ENCODE peak calls at places on chromosomes 2 and 18, in ten cellular contexts. One of them, this sample, is unnamed.
A peak's percentile ranks its signal among the peaks of the same experiment; 100 is the strongest.

GRCh38 chr2:63425606-63426005 is 162.7 kb downstream of the WDPCP start:
- DNase-seq in body of pancreas: no peak
- DNase-seq in A549: no peak
- DNase-seq in IMR-90: peak; percentile 26
- DNase-seq in endothelial cell of umbilical vein: no peak
- DNase-seq in ovary: no peak
- DNase-seq in transverse colon: no peak
- DNase-seq in gastrocnemius medialis: no peak
- DNase-seq in uterus: no peak
- DNase-seq in testis: no peak
- DNase-seq in this sample: no peak

GRCh38 chr2:197668296-197668695 is 7.1 kb downstream of the RFTN2 start:
- DNase-seq in body of pancreas: no peak
- DNase-seq in A549: no peak
- DNase-seq in IMR-90: no peak
- DNase-seq in endothelial cell of umbilical vein: no peak
- DNase-seq in ovary: no peak
- DNase-seq in transverse colon: no peak
- DNase-seq in gastrocnemius medialis: no peak
- DNase-seq in uterus: no peak
- DNase-seq in testis: no peak
- DNase-seq in this sample: no peak

GRCh38 chr18:36348331-36348730 is 50.8 kb downstream of the FHOD3 start:
- DNase-seq in body of pancreas: no peak
- DNase-seq in A549: no peak
- DNase-seq in IMR-90: no peak
- DNase-seq in endothelial cell of umbilical vein: no peak
- DNase-seq in ovary: no peak
- DNase-seq in transverse colon: no peak
- DNase-seq in gastrocnemius medialis: no peak
- DNase-seq in uterus: no peak
- DNase-seq in testis: no peak
- DNase-seq in this sample: no peak

GRCh38 chr2:2083113-2083757 is 247.8 kb downstream of the MYT1L start:
- DNase-seq in body of pancreas: peak; percentile 54
- DNase-seq in A549: no peak
- DNase-seq in IMR-90: no peak
- DNase-seq in endothelial cell of umbilical vein: no peak
- DNase-seq in ovary: no peak
- DNase-seq in transverse colon: no peak
- DNase-seq in gastrocnemius medialis: no peak
- DNase-seq in uterus: no peak
- DNase-seq in testis: no peak
- DNase-seq in this sample: no peak

GRCh38 chr2:30031184-30031583 is 109.8 kb upstream of the ALK start:
- DNase-seq in body of pancreas: no peak
- DNase-seq in A549: no peak
- DNase-seq in IMR-90: no peak
- DNase-seq in endothelial cell of umbilical vein: no peak
- DNase-seq in ovary: no peak
- DNase-seq in transverse colon: no peak
- DNase-seq in gastrocnemius medialis: no peak
- DNase-seq in uterus: no peak
- DNase-seq in testis: no peak
- DNase-seq in this sample: no peak

GRCh38 chr2:1727101-1727771 is 17.1 kb downstream of the PXDN start:
- DNase-seq in body of pancreas: no peak
- DNase-seq in A549: no peak
- DNase-seq in IMR-90: peak; percentile 83
- DNase-seq in endothelial cell of umbilical vein: no peak
- DNase-seq in ovary: no peak
- DNase-seq in transverse colon: peak; percentile 8
- DNase-seq in gastrocnemius medialis: no peak
- DNase-seq in uterus: peak; percentile 13
- DNase-seq in testis: no peak
- DNase-seq in this sample: no peak

GRCh38 chr2:118231759-118232158 is 143.5 kb downstream of the INSIG2 start:
- DNase-seq in body of pancreas: no peak
- DNase-seq in A549: no peak
- DNase-seq in IMR-90: no peak
- DNase-seq in endothelial cell of umbilical vein: no peak
- DNase-seq in ovary: no peak
- DNase-seq in transverse colon: no peak
- DNase-seq in gastrocnemius medialis: no peak
- DNase-seq in uterus: no peak
- DNase-seq in testis: no peak
- DNase-seq in this sample: no peak

GRCh38 chr2:218129756-218130155 is 3.9 kb downstream of the CXCR2 start:
- DNase-seq in body of pancreas: no peak
- DNase-seq in A549: no peak
- DNase-seq in IMR-90: peak; percentile 23
- DNase-seq in endothelial cell of umbilical vein: no peak
- DNase-seq in ovary: no peak
- DNase-seq in transverse colon: no peak
- DNase-seq in gastrocnemius medialis: no peak
- DNase-seq in uterus: no peak
- DNase-seq in testis: no peak
- DNase-seq in this sample: no peak

GRCh38 chr2:46175409-46175808 is 121.8 kb upstream of the EPAS1 start:
- DNase-seq in body of pancreas: no peak
- DNase-seq in A549: no peak
- DNase-seq in IMR-90: peak; percentile 68
- DNase-seq in endothelial cell of umbilical vein: no peak
- DNase-seq in ovary: no peak
- DNase-seq in transverse colon: no peak
- DNase-seq in gastrocnemius medialis: no peak
- DNase-seq in uterus: no peak
- DNase-seq in testis: no peak
- DNase-seq in this sample: no peak

GRCh38 chr2:80670763-80671162 is 366.2 kb upstream of the LRRTM1 start:
- DNase-seq in body of pancreas: no peak
- DNase-seq in A549: no peak
- DNase-seq in IMR-90: no peak
- DNase-seq in endothelial cell of umbilical vein: no peak
- DNase-seq in ovary: no peak
- DNase-seq in transverse colon: no peak
- DNase-seq in gastrocnemius medialis: no peak
- DNase-seq in uterus: no peak
- DNase-seq in testis: no peak
- DNase-seq in this sample: no peak

GRCh38 chr18:56235061-56235772 is 403.2 kb downstream of the TXNL1 start:
- DNase-seq in body of pancreas: no peak
- DNase-seq in A549: no peak
- DNase-seq in IMR-90: no peak
- DNase-seq in endothelial cell of umbilical vein: peak; percentile 43
- DNase-seq in ovary: no peak
- DNase-seq in transverse colon: no peak
- DNase-seq in gastrocnemius medialis: no peak
- DNase-seq in uterus: no peak
- DNase-seq in testis: no peak
- DNase-seq in this sample: no peak

GRCh38 chr2:98578231-98578630 is 30.1 kb downstream of the COA5 start:
- DNase-seq in body of pancreas: no peak
- DNase-seq in A549: no peak
- DNase-seq in IMR-90: no peak
- DNase-seq in endothelial cell of umbilical vein: no peak
- DNase-seq in ovary: no peak
- DNase-seq in transverse colon: no peak
- DNase-seq in gastrocnemius medialis: no peak
- DNase-seq in uterus: no peak
- DNase-seq in testis: no peak
- DNase-seq in this sample: no peak

GRCh38 chr2:98573426-98573825 is 34.9 kb downstream of the COA5 start:
- DNase-seq in body of pancreas: no peak
- DNase-seq in A549: no peak
- DNase-seq in IMR-90: no peak
- DNase-seq in endothelial cell of umbilical vein: no peak
- DNase-seq in ovary: no peak
- DNase-seq in transverse colon: no peak
- DNase-seq in gastrocnemius medialis: no peak
- DNase-seq in uterus: no peak
- DNase-seq in testis: no peak
- DNase-seq in this sample: no peak

GRCh38 chr2:98579926-98580325 is 28.4 kb downstream of the COA5 start:
- DNase-seq in body of pancreas: no peak
- DNase-seq in A549: no peak
- DNase-seq in IMR-90: no peak
- DNase-seq in endothelial cell of umbilical vein: no peak
- DNase-seq in ovary: no peak
- DNase-seq in transverse colon: no peak
- DNase-seq in gastrocnemius medialis: no peak
- DNase-seq in uterus: no peak
- DNase-seq in testis: no peak
- DNase-seq in this sample: no peak

GRCh38 chr2:98577313-98577712 is 31.0 kb downstream of the COA5 start:
- DNase-seq in body of pancreas: no peak
- DNase-seq in A549: no peak
- DNase-seq in IMR-90: no peak
- DNase-seq in endothelial cell of umbilical vein: no peak
- DNase-seq in ovary: no peak
- DNase-seq in transverse colon: no peak
- DNase-seq in gastrocnemius medialis: no peak
- DNase-seq in uterus: no peak
- DNase-seq in testis: no peak
- DNase-seq in this sample: no peak

DNA sequence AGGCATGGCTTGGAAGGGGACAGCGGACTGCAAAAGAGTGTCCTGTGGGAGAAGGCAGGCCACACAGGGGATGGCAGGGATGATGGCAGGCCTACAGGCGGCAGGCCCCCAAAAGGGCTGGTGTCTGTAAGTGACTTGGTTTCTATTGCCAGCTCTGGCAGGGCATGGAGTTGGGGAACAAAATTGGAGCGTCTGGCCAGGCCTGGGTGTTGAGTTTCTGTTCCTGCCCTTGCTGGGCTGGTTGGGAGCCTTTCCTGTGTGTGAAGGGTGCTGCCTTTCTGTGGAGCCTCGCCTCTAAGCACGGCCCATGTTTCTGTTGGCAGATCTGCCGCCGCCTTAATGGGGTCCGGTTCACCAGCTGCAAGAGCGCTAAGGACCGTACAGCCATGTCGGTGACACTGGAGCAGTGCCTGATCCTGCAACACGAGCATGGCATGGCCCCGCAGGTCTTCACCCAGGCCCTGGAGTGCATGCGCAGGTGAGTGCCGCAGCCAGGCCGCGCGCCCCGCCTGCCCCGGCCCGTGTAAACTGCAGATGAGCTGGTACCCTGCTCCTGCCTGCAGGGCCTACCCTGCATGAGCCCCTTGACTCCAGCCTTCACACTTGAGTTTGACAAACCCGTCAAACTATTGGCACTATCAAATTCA is 31.5 kb downstream of the COA5 start:
- DNase-seq in body of pancreas: no peak
- DNase-seq in A549: no peak
- DNase-seq in IMR-90: no peak
- DNase-seq in endothelial cell of umbilical vein: no peak
- DNase-seq in ovary: no peak
- DNase-seq in transverse colon: no peak
- DNase-seq in gastrocnemius medialis: no peak
- DNase-seq in uterus: no peak
- DNase-seq in testis: no peak
- DNase-seq in this sample: no peak
- H3K27ac ChIP-seq in body of pancreas: no peak overlapping the region
- H3K27ac ChIP-seq in A549: no peak overlapping the region
- H3K27ac ChIP-seq in IMR-90: no peak overlapping the region
- H3K27ac ChIP-seq in endothelial cell of umbilical vein: no peak overlapping the region
- H3K27ac ChIP-seq in ovary: no peak overlapping the region
- H3K27ac ChIP-seq in transverse colon: no peak overlapping the region
- H3K27ac ChIP-seq in gastrocnemius medialis: no peak overlapping the region
- H3K27ac ChIP-seq in uterus: no peak overlapping the region
- H3K27ac ChIP-seq in testis: no peak overlapping the region
- H3K27ac ChIP-seq in this sample: no peak overlapping the region

DNA sequence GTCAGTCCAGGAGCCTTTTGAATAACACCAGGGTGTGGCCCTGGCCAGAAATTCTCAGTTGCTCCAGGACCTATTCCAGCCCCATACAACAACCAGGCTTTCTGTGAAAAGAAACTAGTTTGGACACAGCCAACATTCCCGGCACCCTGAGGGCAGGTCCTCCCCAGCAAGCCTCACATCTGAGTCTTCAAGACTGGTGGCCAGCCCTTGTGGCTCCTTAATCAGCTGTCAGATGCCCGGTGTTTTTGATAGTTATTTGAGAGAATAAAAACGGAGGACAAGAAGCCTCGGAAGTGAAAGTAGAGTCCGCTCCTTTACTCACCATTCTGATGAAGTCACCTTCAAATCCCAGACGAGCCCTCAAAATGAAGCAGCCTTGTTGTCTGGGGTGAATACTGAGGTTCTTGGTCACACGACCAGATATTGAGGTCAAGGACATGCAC is 31.0 kb upstream of the GMCL1 start:
- DNase-seq in body of pancreas: no peak
- DNase-seq in A549: no peak
- DNase-seq in IMR-90: peak; percentile 24
- DNase-seq in endothelial cell of umbilical vein: peak; percentile 14
- DNase-seq in ovary: no peak
- DNase-seq in transverse colon: peak; percentile 14
- DNase-seq in gastrocnemius medialis: no peak
- DNase-seq in uterus: peak; percentile 42
- DNase-seq in testis: peak; percentile 50
- DNase-seq in this sample: no peak
- H3K4me3 ChIP-seq in body of pancreas: no peak overlapping the region
- H3K4me3 ChIP-seq in A549: no peak overlapping the region
- H3K4me3 ChIP-seq in IMR-90: no peak overlapping the region
- H3K4me3 ChIP-seq in endothelial cell of umbilical vein: peak overlapping the region; percentile 10
- H3K4me3 ChIP-seq in ovary: peak overlapping the region; percentile 43
- H3K4me3 ChIP-seq in transverse colon: peak overlapping the region; percentile 24
- H3K4me3 ChIP-seq in gastrocnemius medialis: peak overlapping the region; percentile 30
- H3K4me3 ChIP-seq in uterus: peak overlapping the region; percentile 24
- H3K4me3 ChIP-seq in testis: peak overlapping the region; percentile 48
- H3K4me3 ChIP-seq in this sample: peak overlapping the region; percentile 16

DNA sequence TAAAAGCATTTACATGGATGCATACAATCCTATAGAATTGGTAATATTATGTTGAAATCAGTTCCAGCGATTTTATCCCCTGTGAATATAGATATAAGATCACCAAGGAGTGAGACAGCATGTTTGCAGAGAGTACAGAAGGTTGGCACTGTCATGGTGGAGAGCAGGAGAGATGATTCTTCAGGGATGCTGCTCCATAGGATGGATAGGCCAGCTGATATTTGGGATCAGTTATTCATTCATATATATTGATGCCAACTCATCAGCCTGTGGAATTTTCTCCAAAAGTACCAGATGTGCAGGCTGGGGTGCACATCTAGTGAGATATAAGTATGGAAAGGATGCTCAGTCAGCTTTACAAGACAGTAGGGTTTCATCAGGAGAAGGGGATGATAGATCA is 139.9 kb downstream of the IKZF2 start:
- DNase-seq in body of pancreas: no peak
- DNase-seq in A549: no peak
- DNase-seq in IMR-90: no peak
- DNase-seq in endothelial cell of umbilical vein: no peak
- DNase-seq in ovary: no peak
- DNase-seq in transverse colon: no peak
- DNase-seq in gastrocnemius medialis: no peak
- DNase-seq in uterus: no peak
- DNase-seq in testis: no peak
- DNase-seq in this sample: no peak
- TF ChIP-seq POLR2A in body of pancreas: no peak
- TF ChIP-seq POLR2A in A549: no peak
- TF ChIP-seq POLR2A in IMR-90: no peak
- TF ChIP-seq POLR2A in endothelial cell of umbilical vein: no peak
- TF ChIP-seq POLR2A in ovary: no peak
- TF ChIP-seq POLR2A in transverse colon: no peak
- TF ChIP-seq POLR2A in gastrocnemius medialis: no peak
- TF ChIP-seq POLR2A in uterus: no peak
- TF ChIP-seq POLR2A in testis: no peak
- TF ChIP-seq POLR2A in this sample: no peak

GRCh38 chr2:204849887-204850286 is 304.6 kb downstream of the PARD3B start:
- DNase-seq in body of pancreas: no peak
- DNase-seq in A549: no peak
- DNase-seq in IMR-90: no peak
- DNase-seq in endothelial cell of umbilical vein: no peak
- DNase-seq in ovary: no peak
- DNase-seq in transverse colon: no peak
- DNase-seq in gastrocnemius medialis: no peak
- DNase-seq in uterus: no peak
- DNase-seq in testis: no peak
- DNase-seq in this sample: no peak
- H3K27ac ChIP-seq in body of pancreas: no peak overlapping the region
- H3K27ac ChIP-seq in A549: no peak overlapping the region
- H3K27ac ChIP-seq in IMR-90: no peak overlapping the region
- H3K27ac ChIP-seq in endothelial cell of umbilical vein: no peak overlapping the region
- H3K27ac ChIP-seq in ovary: no peak overlapping the region
- H3K27ac ChIP-seq in transverse colon: no peak overlapping the region
- H3K27ac ChIP-seq in gastrocnemius medialis: no peak overlapping the region
- H3K27ac ChIP-seq in uterus: no peak overlapping the region
- H3K27ac ChIP-seq in testis: no peak overlapping the region
- H3K27ac ChIP-seq in this sample: peak overlapping the region; percentile 33

This sample was measured in esophagus squamous epithelium.